ENCODE peak calls at places on chromosomes 11 and 22, in five cellular contexts. One of them, this sample, is unnamed.

GRCh38 chr22:26050079-26050478 is 119.2 kb upstream of the SEZ6L start:
- DNase-seq in AG10803: no peak
- DNase-seq in GM12865: peak
- DNase-seq in H9: no peak
- DNase-seq in glutamatergic neuron: no peak
- DNase-seq in this sample: no peak

GRCh38 chr11:76761959-76762358 is 21.2 kb upstream of the TSKU start:
- DNase-seq in AG10803: no peak
- DNase-seq in GM12865: no peak
- DNase-seq in H9: no peak
- DNase-seq in glutamatergic neuron: no peak
- DNase-seq in this sample: no peak

GRCh38 chr11:121575250-121575962 is 122.6 kb upstream of the SORL1-AS1 start:
- DNase-seq in AG10803: no peak
- DNase-seq in H9: no peak
- DNase-seq in glutamatergic neuron: no peak
- DNase-seq in GM12865: peak
- DNase-seq in this sample: peak

GRCh38 chr22:17260291-17260690 is 41.1 kb upstream of the ADA2 start:
- DNase-seq in H9: no peak
- DNase-seq in AG10803: no peak
- DNase-seq in GM12865: no peak
- DNase-seq in glutamatergic neuron: no peak
- DNase-seq in this sample: no peak

GRCh38 chr11:44698228-44698923 is 28.4 kb upstream of the TSPAN18 start:
- DNase-seq in glutamatergic neuron: no peak
- DNase-seq in AG10803: no peak
- DNase-seq in H9: no peak
- DNase-seq in GM12865: no peak
- DNase-seq in this sample: no peak

GRCh38 chr11:111793863-111794262 is 27.7 kb upstream of the PPP2R1B start:
- DNase-seq in glutamatergic neuron: no peak
- DNase-seq in H9: no peak
- DNase-seq in GM12865: no peak
- DNase-seq in AG10803: peak
- DNase-seq in this sample: no peak

GRCh38 chr11:96200243-96200642 is 142.8 kb downstream of the MAML2 start:
- DNase-seq in H9: no peak
- DNase-seq in GM12865: no peak
- DNase-seq in glutamatergic neuron: no peak
- DNase-seq in AG10803: peak
- DNase-seq in this sample: no peak

GRCh38 chr11:114787126-114787525 is 108.8 kb downstream of the NXPE2 start:
- DNase-seq in AG10803: no peak
- DNase-seq in glutamatergic neuron: no peak
- DNase-seq in GM12865: no peak
- DNase-seq in H9: no peak
- DNase-seq in this sample: no peak

DNA sequence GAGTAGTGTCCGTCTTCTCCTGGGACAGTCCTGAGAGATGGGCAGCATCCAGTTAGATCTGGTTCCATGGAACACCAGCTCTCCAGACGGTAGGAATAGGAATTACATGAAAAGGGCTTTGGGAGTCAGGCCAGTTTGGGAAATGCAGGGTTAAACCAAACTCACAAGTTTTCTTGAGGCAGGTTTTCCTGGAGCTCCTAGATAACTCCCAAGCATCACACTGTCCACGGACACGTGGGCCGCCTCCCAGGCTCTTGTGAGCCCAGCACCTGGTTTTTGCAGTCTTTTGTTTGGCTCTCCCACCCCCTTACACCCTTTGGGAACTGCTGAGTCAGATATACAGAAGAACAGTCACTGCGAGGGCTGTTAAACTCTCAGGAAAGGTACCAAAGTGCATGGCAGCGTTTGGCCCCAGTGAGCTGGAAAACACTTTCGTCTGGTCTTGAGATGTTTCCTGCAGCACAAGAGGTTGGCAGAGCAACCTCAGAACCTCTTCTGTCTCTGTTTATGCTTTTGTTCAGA is 90.0 kb downstream of the BCR start:
- DNase-seq in AG10803: no peak
- DNase-seq in glutamatergic neuron: no peak
- DNase-seq in H9: no peak
- DNase-seq in GM12865: no peak
- DNase-seq in this sample: no peak
- TF ChIP-seq CTCF in AG10803: peak
- TF ChIP-seq CTCF in glutamatergic neuron: no peak
- TF ChIP-seq CTCF in H9: peak
- TF ChIP-seq CTCF in GM12865: no peak
- TF ChIP-seq CTCF in this sample: no peak

GRCh38 chr11:74559934-74560309 is 32.5 kb upstream of the POLD3 start:
- DNase-seq in GM12865: no peak
- DNase-seq in H9: no peak
- DNase-seq in glutamatergic neuron: no peak
- DNase-seq in AG10803: no peak
- DNase-seq in this sample: no peak
- TF ChIP-seq CTCF in GM12865: no peak
- TF ChIP-seq CTCF in H9: no peak
- TF ChIP-seq CTCF in glutamatergic neuron: no peak
- TF ChIP-seq CTCF in AG10803: no peak
- TF ChIP-seq CTCF in this sample: no peak

GRCh38 chr11:68658097-68658496 is 26.2 kb upstream of the GAL start:
- DNase-seq in glutamatergic neuron: no peak
- DNase-seq in H9: no peak
- DNase-seq in GM12865: no peak
- DNase-seq in AG10803: no peak
- DNase-seq in this sample: no peak
- TF ChIP-seq CTCF in glutamatergic neuron: no peak
- TF ChIP-seq CTCF in H9: no peak
- TF ChIP-seq CTCF in GM12865: no peak
- TF ChIP-seq CTCF in AG10803: no peak
- TF ChIP-seq CTCF in this sample: no peak

GRCh38 chr11:69801513-69802335 is 17.5 kb downstream of the FGF3 start:
- DNase-seq in GM12865: peak
- DNase-seq in H9: peak
- DNase-seq in glutamatergic neuron: peak
- DNase-seq in AG10803: no peak
- DNase-seq in this sample: no peak
- TF ChIP-seq CTCF in GM12865: peak
- TF ChIP-seq CTCF in H9: peak
- TF ChIP-seq CTCF in glutamatergic neuron: peak
- TF ChIP-seq CTCF in AG10803: peak
- TF ChIP-seq CTCF in this sample: peak

DNA sequence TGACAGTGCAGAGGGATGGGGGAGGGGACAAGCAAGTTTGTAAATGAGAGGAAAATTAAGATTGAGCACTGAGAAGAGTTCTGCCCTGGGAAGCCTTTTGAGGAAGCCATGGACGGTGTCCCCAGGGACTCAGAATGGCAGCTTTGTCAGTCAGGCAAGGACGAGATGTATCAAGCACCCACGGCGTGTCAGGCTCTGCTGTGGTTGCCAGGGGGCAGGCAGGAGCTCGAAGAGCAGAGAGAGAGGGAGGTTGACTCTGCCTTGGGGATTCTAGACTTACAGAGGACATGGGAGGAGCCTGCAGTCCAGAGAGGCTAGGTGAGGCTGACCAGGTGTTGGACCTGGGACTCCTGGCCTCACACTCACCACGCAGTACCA is 29.1 kb upstream of the SYT7 start:
- DNase-seq in glutamatergic neuron: peak
- DNase-seq in GM12865: no peak
- DNase-seq in H9: peak
- DNase-seq in AG10803: no peak
- DNase-seq in this sample: no peak
- TF ChIP-seq CTCF in glutamatergic neuron: no peak
- TF ChIP-seq CTCF in GM12865: no peak
- TF ChIP-seq CTCF in H9: peak
- TF ChIP-seq CTCF in AG10803: peak
- TF ChIP-seq CTCF in this sample: no peak

DNA sequence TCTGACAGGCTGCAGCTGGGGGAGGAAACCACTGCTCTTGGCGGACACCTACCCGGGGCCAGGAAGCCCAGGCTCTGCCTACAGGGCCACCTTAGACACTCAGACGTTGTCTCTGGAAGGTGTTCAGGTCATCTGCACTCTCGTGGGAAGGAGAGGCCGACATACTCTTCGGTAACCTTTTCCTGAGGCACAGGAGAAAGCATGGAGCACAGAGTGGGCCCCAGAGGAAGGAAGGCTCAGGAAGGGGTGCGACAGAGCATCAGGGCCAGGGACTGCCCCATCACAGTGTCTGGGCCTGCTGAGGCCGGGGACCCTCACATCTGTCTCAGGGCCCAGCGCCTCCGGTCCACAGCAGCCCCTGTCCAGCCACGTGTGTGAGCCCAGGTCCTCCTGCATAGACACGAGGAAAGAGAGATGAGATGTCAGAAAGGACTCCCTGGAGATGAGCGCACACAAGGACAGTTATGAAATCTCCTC is 18.2 kb upstream of the TUB start:
- DNase-seq in glutamatergic neuron: no peak
- DNase-seq in AG10803: no peak
- DNase-seq in GM12865: no peak
- DNase-seq in H9: no peak
- DNase-seq in this sample: no peak
- TF ChIP-seq CTCF in glutamatergic neuron: no peak
- TF ChIP-seq CTCF in AG10803: no peak
- TF ChIP-seq CTCF in GM12865: no peak
- TF ChIP-seq CTCF in H9: no peak
- TF ChIP-seq CTCF in this sample: no peak

GRCh38 chr11:8793114-8793777 is 110.7 kb downstream of the RPL27A start:
- DNase-seq in AG10803: peak
- DNase-seq in glutamatergic neuron: no peak
- DNase-seq in GM12865: no peak
- DNase-seq in H9: no peak
- DNase-seq in this sample: no peak

GRCh38 chr11:8794126-8794525 is 111.5 kb downstream of the RPL27A start:
- DNase-seq in GM12865: no peak
- DNase-seq in H9: no peak
- DNase-seq in glutamatergic neuron: no peak
- DNase-seq in AG10803: no peak
- DNase-seq in this sample: no peak

GRCh38 chr11:8796926-8797325 is 114.1 kb upstream of the AKIP1 start:
- DNase-seq in GM12865: no peak
- DNase-seq in H9: no peak
- DNase-seq in AG10803: no peak
- DNase-seq in glutamatergic neuron: no peak
- DNase-seq in this sample: no peak

GRCh38 chr11:8792636-8793035 is 110.0 kb downstream of the RPL27A start:
- DNase-seq in glutamatergic neuron: no peak
- DNase-seq in GM12865: no peak
- DNase-seq in AG10803: peak
- DNase-seq in H9: no peak
- DNase-seq in this sample: no peak

GRCh38 chr11:8794677-8795103 is 112.1 kb downstream of the RPL27A start:
- DNase-seq in GM12865: no peak
- DNase-seq in AG10803: no peak
- DNase-seq in glutamatergic neuron: no peak
- DNase-seq in H9: peak
- DNase-seq in this sample: no peak
- TF ChIP-seq CTCF in GM12865: peak
- TF ChIP-seq CTCF in AG10803: peak
- TF ChIP-seq CTCF in glutamatergic neuron: peak
- TF ChIP-seq CTCF in H9: peak
- TF ChIP-seq CTCF in this sample: peak

DNA sequence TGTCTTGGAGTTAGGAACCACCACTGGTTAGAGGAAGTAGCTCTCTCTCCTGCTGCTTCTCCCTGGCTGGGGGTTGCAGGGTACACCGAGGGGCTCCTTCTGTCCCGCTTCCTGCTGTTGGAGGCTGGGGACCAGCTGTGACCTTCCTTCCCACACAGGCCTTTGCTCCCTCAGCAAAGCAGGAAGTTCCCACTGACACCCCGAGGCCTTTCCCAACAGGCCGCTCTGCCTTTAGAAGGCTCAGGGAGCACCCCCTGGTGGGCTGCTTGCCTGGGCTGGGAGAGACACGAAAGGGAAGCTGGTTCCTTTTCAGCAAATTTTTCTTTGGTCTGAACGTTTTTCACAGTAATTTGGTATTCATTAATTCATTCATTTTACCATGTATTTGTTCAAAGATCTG is 527.9 kb upstream of the B3GAT1 start:
- DNase-seq in AG10803: no peak
- DNase-seq in glutamatergic neuron: peak
- DNase-seq in H9: no peak
- DNase-seq in GM12865: no peak
- DNase-seq in this sample: no peak
- TF ChIP-seq CTCF in AG10803: no peak
- TF ChIP-seq CTCF in glutamatergic neuron: peak
- TF ChIP-seq CTCF in H9: peak
- TF ChIP-seq CTCF in GM12865: no peak
- TF ChIP-seq CTCF in this sample: no peak

This sample was measured in GM06990.